ENCODE peak calls at places on chromosomes 4 and X, in five cellular contexts. One of them, this sample, is unnamed.

GRCh38 chr4:153513596-153513995 is 47.4 kb downstream of the TMEM131L start:
- DNase-seq in epithelial cell of esophagus: no peak
- DNase-seq in aorta: no peak
- DNase-seq in MM.1S: no peak
- DNase-seq in CD8-positive, alpha-beta memory T cell: no peak
- DNase-seq in this sample: no peak

GRCh38 chr4:81164623-81165416 is 50.2 kb downstream of the PRKG2 start:
- DNase-seq in MM.1S: no peak
- DNase-seq in aorta: no peak
- DNase-seq in CD8-positive, alpha-beta memory T cell: no peak
- DNase-seq in epithelial cell of esophagus: peak; percentile 93
- DNase-seq in this sample: no peak

GRCh38 chr4:29423836-29424721 is 1296.1 kb upstream of the PCDH7 start:
- DNase-seq in aorta: no peak
- DNase-seq in epithelial cell of esophagus: peak; percentile 82
- DNase-seq in MM.1S: no peak
- DNase-seq in CD8-positive, alpha-beta memory T cell: no peak
- DNase-seq in this sample: no peak

GRCh38 chr4:1771555-1772305 is 21.4 kb upstream of the FGFR3 start:
- DNase-seq in aorta: no peak
- DNase-seq in MM.1S: no peak
- DNase-seq in epithelial cell of esophagus: no peak
- DNase-seq in CD8-positive, alpha-beta memory T cell: no peak
- DNase-seq in this sample: no peak

GRCh38 chrX:3345281-3346081 is 971 bp downstream of the MXRA5 start:
- DNase-seq in epithelial cell of esophagus: peak; percentile 52
- DNase-seq in MM.1S: no peak
- DNase-seq in aorta: peak; percentile 83
- DNase-seq in CD8-positive, alpha-beta memory T cell: no peak
- DNase-seq in this sample: no peak

GRCh38 chrX:110938977-110939732 is 143.5 kb upstream of the CHRDL1 start:
- DNase-seq in MM.1S: no peak
- DNase-seq in epithelial cell of esophagus: no peak
- DNase-seq in CD8-positive, alpha-beta memory T cell: no peak
- DNase-seq in aorta: no peak
- DNase-seq in this sample: no peak

GRCh38 chr4:150325872-150326271 is 247.6 kb downstream of the DCLK2 start:
- DNase-seq in epithelial cell of esophagus: no peak
- DNase-seq in CD8-positive, alpha-beta memory T cell: no peak
- DNase-seq in MM.1S: peak; percentile 92
- DNase-seq in aorta: no peak
- DNase-seq in this sample: no peak

GRCh38 chr4:141643557-141643956 is 7.2 kb downstream of the IL15 start:
- DNase-seq in aorta: no peak
- DNase-seq in epithelial cell of esophagus: peak; percentile 91
- DNase-seq in CD8-positive, alpha-beta memory T cell: no peak
- DNase-seq in MM.1S: no peak
- DNase-seq in this sample: no peak

GRCh38 chrX:154731881-154732280 is 19.0 kb downstream of the GAB3 start:
- DNase-seq in epithelial cell of esophagus: no peak
- DNase-seq in CD8-positive, alpha-beta memory T cell: peak; percentile 49
- DNase-seq in MM.1S: no peak
- DNase-seq in aorta: no peak
- DNase-seq in this sample: no peak

GRCh38 chr4:121177238-121178137 is 13.4 kb upstream of the TNIP3 start:
- DNase-seq in CD8-positive, alpha-beta memory T cell: no peak
- DNase-seq in aorta: no peak
- DNase-seq in epithelial cell of esophagus: no peak
- DNase-seq in MM.1S: no peak
- DNase-seq in this sample: no peak

GRCh38 chr4:35541888-35542213 is 702.5 kb downstream of the ARAP2 start:
- DNase-seq in aorta: no peak
- DNase-seq in CD8-positive, alpha-beta memory T cell: no peak
- DNase-seq in MM.1S: peak; percentile 29
- DNase-seq in epithelial cell of esophagus: no peak
- DNase-seq in this sample: no peak

GRCh38 chr4:162485486-162485885 is 321.7 kb upstream of the FSTL5 start:
- DNase-seq in epithelial cell of esophagus: peak; percentile 67
- DNase-seq in CD8-positive, alpha-beta memory T cell: no peak
- DNase-seq in aorta: no peak
- DNase-seq in MM.1S: no peak
- DNase-seq in this sample: no peak

GRCh38 chr4:182140547-182140946 is 102.7 kb upstream of the TENM3 start:
- DNase-seq in epithelial cell of esophagus: no peak
- DNase-seq in aorta: no peak
- DNase-seq in CD8-positive, alpha-beta memory T cell: no peak
- DNase-seq in MM.1S: no peak
- DNase-seq in this sample: no peak

GRCh38 chrX:47191331-47191730 is 2.3 kb upstream of the UBA1 start:
- DNase-seq in CD8-positive, alpha-beta memory T cell: peak; percentile 71
- DNase-seq in aorta: no peak
- DNase-seq in MM.1S: peak; percentile 55
- DNase-seq in epithelial cell of esophagus: peak; percentile 78
- DNase-seq in this sample: no peak

GRCh38 chrX:56318076-56318475 is 85.9 kb downstream of the KLF8 start:
- DNase-seq in epithelial cell of esophagus: peak; percentile 86
- DNase-seq in CD8-positive, alpha-beta memory T cell: no peak
- DNase-seq in MM.1S: no peak
- DNase-seq in aorta: no peak
- DNase-seq in this sample: no peak

GRCh38 chr4:102623622-102624021 is 122.5 kb downstream of the NFKB1 start:
- DNase-seq in aorta: no peak
- DNase-seq in MM.1S: no peak
- DNase-seq in CD8-positive, alpha-beta memory T cell: no peak
- DNase-seq in epithelial cell of esophagus: peak; percentile 46
- DNase-seq in this sample: no peak

GRCh38 chr4:169103966-169104412 is 93.9 kb upstream of the CBR4 start:
- DNase-seq in CD8-positive, alpha-beta memory T cell: no peak
- DNase-seq in aorta: no peak
- DNase-seq in MM.1S: no peak
- DNase-seq in epithelial cell of esophagus: peak; percentile 38
- DNase-seq in this sample: no peak

GRCh38 chr4:150256841-150257273 is 178.6 kb downstream of the DCLK2 start:
- DNase-seq in epithelial cell of esophagus: peak; percentile 95
- DNase-seq in CD8-positive, alpha-beta memory T cell: no peak
- DNase-seq in aorta: no peak
- DNase-seq in MM.1S: no peak
- DNase-seq in this sample: no peak

GRCh38 chr4:101200561-101200960 is 146.8 kb downstream of the PPP3CA start:
- DNase-seq in aorta: no peak
- DNase-seq in epithelial cell of esophagus: peak; percentile 91
- DNase-seq in MM.1S: no peak
- DNase-seq in CD8-positive, alpha-beta memory T cell: no peak
- DNase-seq in this sample: no peak

GRCh38 chr4:181796502-181796901 is 446.7 kb upstream of the TENM3 start:
- DNase-seq in aorta: no peak
- DNase-seq in epithelial cell of esophagus: peak; percentile 98
- DNase-seq in CD8-positive, alpha-beta memory T cell: no peak
- DNase-seq in MM.1S: no peak
- DNase-seq in this sample: no peak

GRCh38 chr4:3283483-3283882 is 9.3 kb upstream of the RGS12 start:
- DNase-seq in aorta: no peak
- DNase-seq in CD8-positive, alpha-beta memory T cell: no peak
- DNase-seq in MM.1S: no peak
- DNase-seq in epithelial cell of esophagus: no peak
- DNase-seq in this sample: peak; percentile 55

GRCh38 chrX:119118780-119119395 is 8.7 kb downstream of the KIAA1210 start:
- DNase-seq in epithelial cell of esophagus: peak; percentile 36
- DNase-seq in MM.1S: peak; percentile 41
- DNase-seq in CD8-positive, alpha-beta memory T cell: peak; percentile 62
- DNase-seq in aorta: peak; percentile 77
- DNase-seq in this sample: no peak

GRCh38 chr4:144185086-144185485 is 44.6 kb upstream of the GYPA start:
- DNase-seq in aorta: no peak
- DNase-seq in epithelial cell of esophagus: no peak
- DNase-seq in MM.1S: no peak
- DNase-seq in CD8-positive, alpha-beta memory T cell: no peak
- DNase-seq in this sample: no peak

GRCh38 chr4:144189121-144189520 is 48.6 kb upstream of the GYPA start:
- DNase-seq in epithelial cell of esophagus: no peak
- DNase-seq in MM.1S: no peak
- DNase-seq in CD8-positive, alpha-beta memory T cell: no peak
- DNase-seq in aorta: no peak
- DNase-seq in this sample: no peak

DNA sequence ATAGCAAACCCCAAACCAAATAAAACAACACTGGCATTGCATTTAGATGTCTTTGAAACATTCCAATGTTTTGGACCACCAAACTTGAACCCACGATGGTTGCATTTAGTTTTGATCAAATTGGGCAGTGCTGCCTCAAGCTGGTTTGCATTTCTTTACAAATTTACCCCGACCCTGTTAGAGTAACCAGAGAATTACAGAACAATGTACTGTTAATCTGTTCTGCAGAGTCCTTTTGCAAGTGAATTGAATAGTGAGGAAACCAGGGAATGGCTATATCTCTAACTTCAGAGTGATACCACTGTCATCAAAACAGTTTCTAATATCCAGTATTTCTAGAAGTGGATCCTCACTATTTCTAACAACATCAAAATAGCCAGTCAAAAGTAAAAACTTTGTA is 49.5 kb upstream of the GYPA start:
- DNase-seq in MM.1S: no peak
- DNase-seq in CD8-positive, alpha-beta memory T cell: no peak
- DNase-seq in aorta: no peak
- DNase-seq in epithelial cell of esophagus: no peak
- DNase-seq in this sample: no peak
- H3K4me3 ChIP-seq in MM.1S: no peak overlapping the region
- H3K4me3 ChIP-seq in CD8-positive, alpha-beta memory T cell: no peak overlapping the region
- H3K4me3 ChIP-seq in aorta: no peak overlapping the region
- H3K4me3 ChIP-seq in epithelial cell of esophagus: no peak overlapping the region
- H3K4me3 ChIP-seq in this sample: no peak overlapping the region

GRCh38 chr4:112896326-112896892 is 153.0 kb upstream of the ANK2 start:
- DNase-seq in MM.1S: no peak
- DNase-seq in aorta: no peak
- DNase-seq in CD8-positive, alpha-beta memory T cell: no peak
- DNase-seq in epithelial cell of esophagus: no peak
- DNase-seq in this sample: no peak
- H3K4me3 ChIP-seq in MM.1S: no peak overlapping the region
- H3K4me3 ChIP-seq in aorta: no peak overlapping the region
- H3K4me3 ChIP-seq in CD8-positive, alpha-beta memory T cell: no peak overlapping the region
- H3K4me3 ChIP-seq in epithelial cell of esophagus: no peak overlapping the region
- H3K4me3 ChIP-seq in this sample: peak overlapping the region; percentile 22

GRCh38 chr4:158168606-158169005 is 4.2 kb downstream of the GASK1B start:
- DNase-seq in MM.1S: no peak
- DNase-seq in epithelial cell of esophagus: no peak
- DNase-seq in aorta: no peak
- DNase-seq in CD8-positive, alpha-beta memory T cell: no peak
- DNase-seq in this sample: no peak
- H3K4me3 ChIP-seq in MM.1S: no peak overlapping the region
- H3K4me3 ChIP-seq in epithelial cell of esophagus: no peak overlapping the region
- H3K4me3 ChIP-seq in aorta: peak overlapping the region; percentile 96
- H3K4me3 ChIP-seq in CD8-positive, alpha-beta memory T cell: no peak overlapping the region
- H3K4me3 ChIP-seq in this sample: peak overlapping the region; percentile 67

GRCh38 chr4:4852591-4853362 is 6.7 kb upstream of the MSX1 start:
- DNase-seq in CD8-positive, alpha-beta memory T cell: no peak
- DNase-seq in epithelial cell of esophagus: peak; percentile 65
- DNase-seq in MM.1S: no peak
- DNase-seq in aorta: peak; percentile 76
- DNase-seq in this sample: no peak
- H3K4me3 ChIP-seq in CD8-positive, alpha-beta memory T cell: peak overlapping the region; percentile 43
- H3K4me3 ChIP-seq in epithelial cell of esophagus: peak overlapping the region; percentile 21
- H3K4me3 ChIP-seq in MM.1S: peak overlapping the region; percentile 37
- H3K4me3 ChIP-seq in aorta: peak overlapping the region; percentile 30
- H3K4me3 ChIP-seq in this sample: peak overlapping the region; percentile 66

GRCh38 chr4:148355442-148356123 is 86.6 kb downstream of the NR3C2 start:
- DNase-seq in aorta: no peak
- DNase-seq in epithelial cell of esophagus: no peak
- DNase-seq in CD8-positive, alpha-beta memory T cell: no peak
- DNase-seq in MM.1S: peak; percentile 39
- DNase-seq in this sample: no peak
- H3K4me3 ChIP-seq in aorta: no peak overlapping the region
- H3K4me3 ChIP-seq in epithelial cell of esophagus: no peak overlapping the region
- H3K4me3 ChIP-seq in CD8-positive, alpha-beta memory T cell: no peak overlapping the region
- H3K4me3 ChIP-seq in MM.1S: no peak overlapping the region
- H3K4me3 ChIP-seq in this sample: no peak overlapping the region

DNA sequence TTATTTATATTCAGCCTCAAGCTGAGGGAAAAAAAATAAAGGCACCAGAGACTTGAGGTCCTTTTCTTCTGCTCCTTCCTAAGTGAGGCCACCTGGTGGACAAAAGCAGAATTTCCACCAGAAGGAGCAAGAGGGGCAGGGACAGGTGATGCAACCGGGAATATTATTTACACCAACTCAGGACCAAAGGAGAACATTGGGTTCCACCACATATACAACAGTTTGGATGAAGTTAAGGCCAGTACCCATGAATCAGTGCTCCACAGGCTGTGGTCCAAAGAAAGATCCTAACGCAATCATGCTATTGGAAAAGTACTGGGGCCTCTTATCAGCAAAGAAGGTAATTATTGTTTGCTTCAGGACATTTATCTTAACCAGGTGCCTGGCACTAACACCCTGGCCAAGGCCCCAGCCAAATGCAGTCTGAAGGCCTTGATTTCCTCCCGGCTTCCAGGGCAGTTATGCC is 57.4 kb downstream of the TSC22D3 start:
- DNase-seq in aorta: peak; percentile 78
- DNase-seq in CD8-positive, alpha-beta memory T cell: peak; percentile 82
- DNase-seq in epithelial cell of esophagus: peak; percentile 74
- DNase-seq in MM.1S: peak; percentile 77
- DNase-seq in this sample: peak; percentile 88
- H3K4me3 ChIP-seq in aorta: no peak overlapping the region
- H3K4me3 ChIP-seq in CD8-positive, alpha-beta memory T cell: no peak overlapping the region
- H3K4me3 ChIP-seq in epithelial cell of esophagus: no peak overlapping the region
- H3K4me3 ChIP-seq in MM.1S: no peak overlapping the region
- H3K4me3 ChIP-seq in this sample: no peak overlapping the region

GRCh38 chr4:86498560-86499166 is 95.5 kb upstream of the PTPN13 start:
- DNase-seq in epithelial cell of esophagus: peak; percentile 67
- DNase-seq in aorta: no peak
- DNase-seq in CD8-positive, alpha-beta memory T cell: no peak
- DNase-seq in MM.1S: peak; percentile 66
- DNase-seq in this sample: no peak
- H3K4me3 ChIP-seq in epithelial cell of esophagus: no peak overlapping the region
- H3K4me3 ChIP-seq in aorta: no peak overlapping the region
- H3K4me3 ChIP-seq in CD8-positive, alpha-beta memory T cell: no peak overlapping the region
- H3K4me3 ChIP-seq in MM.1S: no peak overlapping the region
- H3K4me3 ChIP-seq in this sample: no peak overlapping the region

DNA sequence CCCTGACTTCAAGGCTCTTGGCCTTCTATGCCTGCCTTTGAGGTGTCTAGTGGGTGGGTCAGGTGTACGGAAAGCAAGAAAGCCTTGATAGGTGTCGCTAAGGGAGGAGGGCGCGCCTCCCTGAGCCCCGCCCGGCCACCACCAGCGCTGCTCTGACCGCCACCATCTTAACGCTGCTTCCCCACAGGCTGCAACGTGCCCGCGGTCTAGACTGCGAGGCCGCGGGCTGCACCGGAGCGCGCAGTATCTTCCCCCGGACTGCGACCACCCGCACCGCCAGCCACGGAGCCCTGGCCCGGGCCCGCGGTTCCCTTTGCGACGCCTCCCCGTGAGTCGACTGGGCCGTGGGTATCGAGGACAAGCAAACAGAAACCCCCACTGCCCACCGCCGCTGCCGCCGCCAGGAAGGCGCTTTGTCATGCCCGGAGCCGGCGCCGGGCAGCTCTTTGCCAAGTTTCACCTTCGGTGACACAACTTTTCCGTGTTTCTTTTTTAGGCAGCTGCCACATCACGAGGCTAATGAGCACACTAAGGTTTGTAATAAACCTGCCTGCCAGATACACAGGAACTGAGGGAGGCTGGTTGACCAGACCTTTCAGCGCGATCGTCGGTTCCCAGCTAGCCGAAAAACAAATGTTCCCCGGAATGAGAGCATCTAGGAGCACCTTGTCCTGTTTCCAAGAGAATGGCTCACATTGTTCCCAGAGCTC is 335.8 kb upstream of the F9 start:
- DNase-seq in aorta: peak; percentile 75
- DNase-seq in CD8-positive, alpha-beta memory T cell: no peak
- DNase-seq in epithelial cell of esophagus: peak; percentile 63
- DNase-seq in MM.1S: peak; percentile 78
- DNase-seq in this sample: no peak
- H3K4me3 ChIP-seq in aorta: peak overlapping the region; percentile 49
- H3K4me3 ChIP-seq in CD8-positive, alpha-beta memory T cell: no peak overlapping the region
- H3K4me3 ChIP-seq in epithelial cell of esophagus: peak overlapping the region; percentile 38
- H3K4me3 ChIP-seq in MM.1S: peak overlapping the region; percentile 63
- H3K4me3 ChIP-seq in this sample: peak overlapping the region; percentile 65